ENCODE peak calls at places on chromosomes 13 and 19, in nine cellular contexts. S is kidney epithelial cell, B is retinal pigment epithelial cell, W is WTC11, J is GM12865, X is cardiac muscle cell, D is osteoblast, A is activated B cell treated with CpG ODN at 0.5 μM for 24 hours, Y is Panc1. M is an unnamed sample.

GRCh38 chr13:73708393-73708985 is 425.7 kb downstream of the KLF12 start:
- DNase-seq in S (peak), B (peak), W (peak), J (peak), X (peak), D (no peak), A (no peak), Y (peak), M (peak)

GRCh38 chr13:73521970-73522549 is 463.3 kb downstream of the KLF5 start:
- DNase-seq in S (no peak), B (no peak), W (no peak), J (no peak), X (no peak), D (no peak), A (no peak), Y (no peak), M (no peak)

GRCh38 chr13:30704596-30704995 is 30.7 kb upstream of the ALOX5AP start:
- DNase-seq in S (no peak), B (no peak), W (no peak), J (no peak), X (no peak), D (no peak), A (no peak), Y (no peak), M (no peak)

GRCh38 chr19:9362905-9363304 is at the start of gene ZNF177:
- DNase-seq in S (no peak), B (no peak), W (peak), J (no peak), X (peak), D (peak), A (no peak), Y (no peak), M (no peak)

GRCh38 chr13:71242191-71242590 is 624.8 kb downstream of the DACH1 start:
- DNase-seq in S (no peak), B (peak), W (no peak), J (no peak), X (peak), D (no peak), A (no peak), Y (no peak), M (no peak)

GRCh38 chr13:102555914-102556553 is 40.8 kb upstream of the TPP2 start:
- DNase-seq in S (peak), B (no peak), W (no peak), J (peak), X (peak), D (no peak), A (no peak), Y (peak), M (peak)

GRCh38 chr19:33063356-33064116 is 1.2 kb downstream of the RHPN2 start:
- DNase-seq in S (no peak), B (no peak), W (peak), J (no peak), X (peak), D (peak), A (peak), Y (no peak), M (peak)

GRCh38 chr19:46841458-46842083 is 9.1 kb downstream of the AP2S1 start:
- DNase-seq in S (no peak), B (peak), W (no peak), J (no peak), X (peak), D (peak), A (no peak), Y (no peak), M (no peak)

GRCh38 chr19:370641-371330 is 26.2 kb upstream of the MIER2 start:
- DNase-seq in S (no peak), B (no peak), W (no peak), J (no peak), X (no peak), D (peak), A (no peak), Y (no peak), M (no peak)

GRCh38 chr13:112171570-112171965 is 104.6 kb downstream of the SOX1 start:
- DNase-seq in S (no peak), B (no peak), W (no peak), J (no peak), X (no peak), D (no peak), A (no peak), Y (no peak), M (no peak)

GRCh38 chr19:15378529-15379082 is 981 bp downstream of the AKAP8 start:
- DNase-seq in S (no peak), B (peak), W (no peak), J (peak), X (peak), D (peak), A (no peak), Y (no peak), M (peak)

GRCh38 chr19:11881151-11881800 is 6.3 kb upstream of the ZNF69 start:
- DNase-seq in S (no peak), B (no peak), W (peak), J (peak), X (peak), D (peak), A (peak), Y (peak), M (peak)

GRCh38 chr19:1250374-1251232 is 2.2 kb downstream of the MIDN start:
- DNase-seq in S (no peak), B (no peak), W (peak), J (peak), X (peak), D (peak), A (peak), Y (no peak), M (peak)

GRCh38 chr13:100213576-100213975 is 124.7 kb downstream of the PCCA start:
- DNase-seq in S (no peak), B (no peak), W (no peak), J (no peak), X (no peak), D (no peak), A (no peak), Y (no peak), M (no peak)

GRCh38 chr13:67416047-67416925 is 186.2 kb upstream of the PCDH9 start:
- DNase-seq in S (no peak), B (no peak), W (peak), J (peak), X (peak), D (peak), A (no peak), Y (peak), M (peak)

GRCh38 chr19:41575998-41576397 is at the start of gene CEACAM21:
- DNase-seq in S (no peak), B (no peak), W (no peak), J (peak), X (no peak), D (no peak), A (peak), Y (no peak), M (no peak)

GRCh38 chr19:39432677-39433025 is 3.1 kb downstream of the RPS16 start:
- DNase-seq in S (no peak), B (no peak), W (no peak), J (no peak), X (no peak), D (peak), A (no peak), Y (no peak), M (no peak)

GRCh38 chr13:36571444-36571843 is 102.4 kb upstream of the SERTM1 start:
- DNase-seq in S (no peak), B (no peak), W (no peak), J (no peak), X (no peak), D (no peak), A (no peak), Y (no peak), M (no peak)

GRCh38 chr13:110869805-110870706 is 44.8 kb downstream of the ANKRD10 start:
- DNase-seq in S (peak), B (peak), W (peak), J (no peak), X (peak), D (peak), A (no peak), Y (peak), M (peak)

GRCh38 chr13:26653842-26654241 is 96.4 kb downstream of the WASF3 start:
- DNase-seq in S (no peak), B (no peak), W (no peak), J (no peak), X (no peak), D (no peak), A (no peak), Y (no peak), M (no peak)

GRCh38 chr19:48963371-48964204 is 1.5 kb upstream of the FTL start:
- DNase-seq in S (no peak), B (no peak), W (peak), J (peak), X (peak), D (peak), A (peak), Y (no peak), M (peak)

GRCh38 chr19:1361601-1362384 is 21.9 kb upstream of the NDUFS7 start:
- DNase-seq in S (peak), B (no peak), W (no peak), J (no peak), X (peak), D (peak), A (no peak), Y (no peak), M (no peak)

GRCh38 chr19:3420909-3421619 is 54.7 kb downstream of the NFIC start:
- DNase-seq in S (no peak), B (no peak), W (no peak), J (no peak), X (no peak), D (peak), A (no peak), Y (no peak), M (no peak)

GRCh38 chr13:43663474-43664090 is 123.2 kb downstream of the ENOX1 start:
- DNase-seq in S (no peak), B (no peak), W (no peak), J (no peak), X (peak), D (no peak), A (no peak), Y (no peak), M (no peak)

GRCh38 chr19:48780684-48781391 is 25.5 kb downstream of the FGF21 start:
- DNase-seq in S (peak), B (no peak), W (no peak), J (peak), X (peak), D (peak), A (no peak), Y (no peak), M (no peak)

GRCh38 chr13:103066079-103066880 is at the start of gene SLC10A2:
- DNase-seq in S (no peak), B (no peak), W (no peak), J (no peak), X (no peak), D (no peak), A (no peak), Y (no peak), M (no peak)

GRCh38 chr19:57263244-57263643 is 17.0 kb upstream of the ZNF460 start:
- DNase-seq in S (no peak), B (no peak), W (no peak), J (no peak), X (no peak), D (no peak), A (no peak), Y (no peak), M (no peak)

GRCh38 chr19:55717251-55717650 is 21.0 kb downstream of the NLRP9 start:
- DNase-seq in S (no peak), B (no peak), W (no peak), J (no peak), X (no peak), D (no peak), A (no peak), Y (no peak), M (no peak)

GRCh38 chr13:40564342-40564997 is 102.0 kb downstream of the FOXO1 start:
- DNase-seq in S (no peak), B (no peak), W (no peak), J (peak), X (peak), D (no peak), A (no peak), Y (no peak), M (no peak)
- TF ChIP-seq CTCF in S (peak), B (peak), W (no peak), J (no peak), X (peak), D (no peak), A (no peak), Y (no peak), M (no peak)

GRCh38 chr19:10836478-10837325 is 690 bp upstream of the TMED1 start:
- DNase-seq in S (peak), B (peak), W (peak), J (peak), X (peak), D (peak), A (no peak), Y (no peak), M (no peak)

GRCh38 chr19:10838377-10838776 is 2.4 kb upstream of the TMED1 start:
- DNase-seq in S (no peak), B (no peak), W (no peak), J (no peak), X (no peak), D (peak), A (no peak), Y (no peak), M (no peak)

GRCh38 chr19:10835089-10835753 is 791 bp downstream of the TMED1 start:
- DNase-seq in S (peak), B (no peak), W (no peak), J (no peak), X (no peak), D (peak), A (no peak), Y (no peak), M (no peak)

GRCh38 chr19:10832659-10833296 is 3.2 kb downstream of the TMED1 start:
- DNase-seq in S (no peak), B (no peak), W (no peak), J (no peak), X (no peak), D (peak), A (no peak), Y (no peak), M (no peak)

DNA sequence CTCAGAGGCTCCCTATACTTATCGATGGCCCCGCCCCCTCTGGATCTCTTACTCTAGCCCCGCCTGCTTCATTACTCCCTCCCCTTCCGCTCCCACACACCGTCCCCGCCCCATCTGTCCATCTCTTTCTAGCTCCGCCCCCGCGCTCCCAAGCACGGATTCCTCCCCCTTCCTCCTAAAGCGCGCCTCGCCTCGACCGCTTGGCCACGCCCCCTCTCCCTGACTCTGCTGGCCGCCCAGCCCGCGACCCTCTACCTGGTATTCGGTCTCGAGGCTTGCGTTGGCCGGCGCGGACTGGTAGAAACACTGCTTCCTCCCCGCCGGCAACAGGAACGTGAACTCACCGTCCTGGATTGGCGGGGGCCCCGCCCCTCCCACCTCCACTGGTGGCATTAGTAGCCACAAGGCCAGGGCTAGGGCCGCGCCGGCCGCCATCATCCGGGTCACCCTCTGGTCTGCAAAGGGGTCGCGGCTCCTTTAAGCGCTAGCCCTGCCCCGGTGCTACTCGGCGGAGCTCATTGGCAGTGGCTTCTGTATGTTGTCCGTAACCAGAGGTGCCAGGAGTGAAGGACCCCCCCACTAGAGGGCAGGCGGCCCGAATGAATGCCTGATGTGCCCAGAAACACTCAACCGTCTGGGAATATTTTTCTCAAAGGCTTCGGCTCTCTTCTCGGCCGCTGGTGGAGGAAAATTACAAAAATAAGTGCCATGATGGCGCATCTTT is at the start of gene TMED1:
- DNase-seq in S (peak), B (peak), W (peak), J (peak), X (peak), D (peak), A (peak), Y (peak), M (peak)
- TF ChIP-seq CTCF in S (peak), B (peak), W (peak), J (no peak), X (peak), D (peak), A (no peak), Y (no peak), M (peak)

DNA sequence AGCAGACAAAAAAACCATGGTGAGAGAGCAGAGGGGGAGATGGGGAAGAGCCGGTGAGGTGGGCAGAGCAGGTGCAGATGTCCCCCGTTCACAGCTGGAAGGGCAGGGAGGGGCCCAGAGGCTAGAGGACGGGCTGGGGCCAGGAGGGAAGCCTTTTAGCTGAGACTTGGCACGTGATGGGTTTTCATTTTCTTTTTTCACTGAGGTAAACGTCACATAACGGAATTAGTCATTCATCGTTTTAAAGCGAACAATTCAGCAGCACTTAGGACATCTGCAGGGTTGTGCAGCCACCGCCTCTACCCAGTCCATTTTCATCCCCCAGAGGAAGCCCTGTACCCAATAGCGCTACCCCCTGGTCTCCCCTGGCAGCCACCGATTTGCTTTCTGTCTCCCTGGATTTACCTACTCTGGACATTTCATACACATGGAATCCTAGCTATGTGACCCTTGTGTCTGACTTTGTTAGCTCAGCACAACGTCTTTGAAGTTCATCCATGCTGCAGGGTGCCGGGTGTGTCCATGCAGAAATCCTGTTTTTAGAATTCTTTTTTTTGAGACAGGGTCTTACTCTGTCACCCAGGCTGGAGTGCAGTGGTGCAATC is 16.0 kb upstream of the EMC10 start:
- DNase-seq in S (peak), B (peak), W (no peak), J (peak), X (peak), D (peak), A (peak), Y (no peak), M (no peak)
- TF ChIP-seq CTCF in S (peak), B (peak), W (no peak), J (peak), X (no peak), D (no peak), A (no peak), Y (no peak), M (no peak)

GRCh38 chr19:5822181-5822844 is 17.2 kb downstream of the FUT6 start:
- DNase-seq in S (no peak), B (no peak), W (no peak), J (no peak), X (no peak), D (peak), A (no peak), Y (no peak), M (no peak)

GRCh38 chr19:5821521-5822180 is 16.8 kb downstream of the NRTN start:
- DNase-seq in S (no peak), B (no peak), W (no peak), J (no peak), X (no peak), D (peak), A (no peak), Y (no peak), M (no peak)

GRCh38 chr19:5820785-5821184 is 15.9 kb downstream of the NRTN start:
- DNase-seq in S (no peak), B (no peak), W (no peak), J (no peak), X (no peak), D (peak), A (no peak), Y (no peak), M (no peak)

GRCh38 chr19:5824791-5825577 is 14.5 kb downstream of the FUT6 start:
- DNase-seq in S (no peak), B (no peak), W (no peak), J (no peak), X (no peak), D (peak), A (no peak), Y (no peak), M (no peak)

GRCh38 chr19:5823579-5824281 is 15.8 kb downstream of the FUT6 start:
- DNase-seq in S (no peak), B (no peak), W (peak), J (no peak), X (no peak), D (peak), A (no peak), Y (no peak), M (no peak)
- TF ChIP-seq CTCF in S (peak), B (peak), W (no peak), J (peak), X (no peak), D (peak), A (no peak), Y (peak), M (no peak)

DNA sequence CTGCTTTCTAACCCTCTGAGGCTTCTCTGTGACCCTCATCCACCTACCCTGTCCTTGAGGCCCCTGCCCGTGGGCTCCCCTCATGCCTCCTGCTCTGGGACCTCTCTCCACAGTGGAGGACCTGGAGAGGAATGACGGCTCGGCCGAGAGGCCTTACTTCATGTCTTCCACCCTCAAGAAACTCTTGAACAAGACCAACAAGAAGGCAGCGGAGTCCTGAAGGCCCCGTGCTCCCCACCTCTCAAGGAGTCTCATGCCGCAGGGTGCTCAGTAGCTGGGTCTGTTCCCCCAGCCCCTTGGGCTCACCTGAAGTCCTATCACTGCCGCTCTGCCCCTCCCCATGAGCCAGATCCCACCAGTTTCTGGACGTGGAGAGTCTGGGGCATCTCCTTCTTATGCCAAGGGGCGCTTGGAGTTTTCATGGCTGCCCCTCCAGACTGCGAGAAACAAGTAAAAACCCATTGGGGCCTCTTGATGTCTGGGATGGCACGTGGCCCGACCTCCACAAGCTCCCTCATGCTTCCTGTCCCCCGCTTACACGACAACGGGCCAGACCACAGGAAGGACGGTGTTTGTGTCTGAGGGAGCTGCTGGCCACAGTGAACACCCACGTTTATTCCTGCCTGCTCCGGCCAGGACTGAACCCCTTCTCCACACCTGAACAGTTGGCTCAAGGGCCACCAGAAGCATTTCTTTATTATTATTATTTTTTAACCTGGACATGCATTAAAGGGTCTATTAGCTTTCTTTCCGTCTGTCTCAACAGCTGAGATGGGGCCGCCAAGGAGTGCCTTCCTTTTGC is 10.8 kb upstream of the ILF3 start:
- DNase-seq in S (no peak), B (no peak), W (no peak), J (no peak), X (no peak), D (peak), A (no peak), Y (no peak), M (no peak)
- TF ChIP-seq CTCF in S (no peak), B (no peak), W (no peak), J (no peak), X (no peak), D (no peak), A (no peak), Y (no peak), M (no peak)

DNA sequence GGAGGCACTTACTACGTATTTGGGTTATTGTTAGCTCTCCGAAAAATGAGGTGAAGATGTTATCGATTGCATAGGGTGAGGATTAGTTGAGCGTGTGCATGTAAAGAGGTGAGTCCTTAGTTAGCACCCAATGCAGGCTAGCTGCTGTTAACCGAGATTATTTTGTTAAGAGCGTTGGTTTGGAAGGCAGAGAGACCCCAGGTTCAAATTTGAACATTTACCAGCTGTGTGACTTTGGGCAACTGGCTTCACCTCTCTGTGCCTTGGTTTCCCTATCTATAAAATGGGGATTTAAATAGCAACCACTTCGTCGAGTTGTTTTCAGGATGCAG is 693 bp downstream of the SIPA1L3 start:
- DNase-seq in S (no peak), B (no peak), W (no peak), J (no peak), X (no peak), D (peak), A (no peak), Y (no peak), M (no peak)
- TF ChIP-seq CTCF in S (no peak), B (no peak), W (no peak), J (no peak), X (no peak), D (no peak), A (no peak), Y (no peak), M (no peak)